ENCODE peak calls at places on chromosomes 6 and 20, in five cellular contexts. H is upper lobe of right lung, X is natural killer cell, F is nephron progenitor cell, E is AG10803. N is an unnamed sample.

GRCh38 chr20:57582432-57583288 is 21.8 kb downstream of the PCK1 start:
- DNase-seq in H (no peak), X (no peak), F (peak), E (no peak), N (peak)

GRCh38 chr20:61948586-61949362 is 116.9 kb downstream of the TAF4 start:
- DNase-seq in H (peak), X (no peak), F (no peak), E (no peak), N (no peak)

GRCh38 chr6:139891471-139891870 is 517.0 kb upstream of the CITED2 start:
- DNase-seq in H (no peak), X (no peak), F (no peak), E (peak), N (no peak)

GRCh38 chr20:18712877-18713276 is 100.7 kb upstream of the SCP2D1 start:
- DNase-seq in H (no peak), X (no peak), F (peak), E (no peak), N (peak)

GRCh38 chr6:21001736-21002135 is 467.5 kb downstream of the CDKAL1 start:
- DNase-seq in H (no peak), X (no peak), F (no peak), E (peak), N (no peak)

GRCh38 chr6:50410577-50410976 is 302.7 kb upstream of the TFAP2D start:
- DNase-seq in H (no peak), X (no peak), F (no peak), E (no peak), N (no peak)

GRCh38 chr6:108526739-108527174 is 34.0 kb upstream of the FOXO3 start:
- DNase-seq in H (no peak), X (no peak), F (no peak), E (peak), N (peak)

GRCh38 chr20:47392015-47392720 is 35.7 kb upstream of the ZMYND8 start:
- DNase-seq in H (no peak), X (no peak), F (no peak), E (peak), N (no peak)

GRCh38 chr6:125151715-125152114 is 1.9 kb upstream of the TPD52L1 start:
- DNase-seq in H (no peak), X (no peak), F (no peak), E (no peak), N (no peak)

GRCh38 chr6:13486679-13487121 is 700 bp downstream of the GFOD1 start:
- DNase-seq in H (peak), X (peak), F (peak), E (peak), N (peak)

GRCh38 chr6:42279966-42280629 is 62.4 kb upstream of the MRPS10 start:
- DNase-seq in H (peak), X (no peak), F (no peak), E (peak), N (no peak)

GRCh38 chr6:53793318-53793975 is 1.4 kb upstream of the LRRC1 start:
- DNase-seq in H (peak), X (no peak), F (peak), E (no peak), N (peak)

GRCh38 chr20:20699144-20699543 is 13.3 kb downstream of the RALGAPA2 start:
- DNase-seq in H (no peak), X (no peak), F (no peak), E (no peak), N (no peak)

GRCh38 chr6:27290065-27290849 is 21.8 kb downstream of the POM121L2 start:
- DNase-seq in H (no peak), X (no peak), F (peak), E (no peak), N (no peak)

GRCh38 chr6:145814501-145815350 is at the start of gene FBXO30:
- DNase-seq in H (peak), X (peak), F (peak), E (peak), N (peak)
- TF ChIP-seq CTCF in H (no peak), X (no peak), F (no peak), E (peak), N (no peak)

GRCh38 chr20:3358676-3359340 is 48.7 kb downstream of the DNAAF9 start:
- DNase-seq in H (no peak), X (no peak), F (no peak), E (no peak), N (no peak)
- TF ChIP-seq CTCF in H (no peak), X (no peak), F (no peak), E (no peak), N (no peak)

GRCh38 chr6:158518196-158519127 is 41.4 kb upstream of the TMEM181 start:
- DNase-seq in H (no peak), X (no peak), F (peak), E (peak), N (peak)
- TF ChIP-seq CTCF in H (peak), X (peak), F (peak), E (peak), N (peak)

DNA sequence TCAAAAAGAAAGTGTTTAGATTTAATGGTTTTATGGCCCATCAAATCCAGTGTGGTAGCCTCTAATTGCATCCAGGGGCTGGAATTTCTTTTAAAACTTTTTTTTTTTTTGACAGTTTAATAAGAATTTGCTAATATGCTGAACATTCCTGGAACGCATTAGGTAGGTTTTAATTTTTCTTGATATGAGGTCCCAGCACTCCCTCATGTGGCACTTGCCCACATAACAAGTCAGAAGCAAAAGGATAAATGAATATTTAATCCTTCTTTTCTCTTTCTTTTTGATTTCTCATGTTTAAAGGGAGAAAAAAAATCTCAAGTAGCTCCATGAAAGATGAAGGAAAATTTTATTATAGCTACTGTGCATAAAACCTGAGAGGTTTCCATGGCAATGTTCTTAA is 13.5 kb downstream of the HAO1 start:
- DNase-seq in H (no peak), X (no peak), F (no peak), E (peak), N (no peak)
- TF ChIP-seq CTCF in H (peak), X (no peak), F (peak), E (peak), N (no peak)

DNA sequence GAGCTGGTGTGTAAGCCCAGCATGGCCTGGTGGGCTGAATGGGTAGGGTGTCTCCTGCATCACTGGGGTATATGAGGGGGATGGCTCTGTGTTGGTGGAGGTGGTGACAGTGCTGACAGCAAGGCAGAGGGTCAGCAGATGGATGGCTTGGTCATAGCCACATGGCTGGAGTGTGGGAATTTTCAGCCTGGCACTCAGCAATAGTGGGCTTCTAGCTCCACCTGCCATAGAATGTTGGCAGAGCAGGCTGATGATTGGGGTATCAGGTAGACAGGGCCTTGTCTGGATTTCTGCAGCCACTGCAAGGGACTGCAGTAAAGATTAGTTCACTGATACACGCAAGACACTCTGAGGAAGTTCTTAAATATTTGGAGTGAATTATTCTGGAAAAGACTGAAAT is 137.5 kb upstream of the BACH2 start:
- DNase-seq in H (no peak), X (no peak), F (peak), E (no peak), N (no peak)
- TF ChIP-seq CTCF in H (no peak), X (no peak), F (peak), E (peak), N (no peak)

GRCh38 chr20:14622796-14623195 is 285.4 kb upstream of the FLRT3 start:
- DNase-seq in H (no peak), X (no peak), F (no peak), E (no peak), N (no peak)
- TF ChIP-seq CTCF in H (no peak), X (no peak), F (no peak), E (no peak), N (no peak)

GRCh38 chr6:135675862-135676261 is 175.6 kb upstream of the PDE7B start:
- DNase-seq in H (no peak), X (no peak), F (peak), E (no peak), N (no peak)
- TF ChIP-seq CTCF in H (no peak), X (peak), F (peak), E (no peak), N (peak)

GRCh38 chr20:16475225-16475624 is 98.0 kb downstream of the KIF16B start:
- DNase-seq in H (no peak), X (no peak), F (no peak), E (peak), N (no peak)
- TF ChIP-seq CTCF in H (no peak), X (no peak), F (no peak), E (no peak), N (no peak)

DNA sequence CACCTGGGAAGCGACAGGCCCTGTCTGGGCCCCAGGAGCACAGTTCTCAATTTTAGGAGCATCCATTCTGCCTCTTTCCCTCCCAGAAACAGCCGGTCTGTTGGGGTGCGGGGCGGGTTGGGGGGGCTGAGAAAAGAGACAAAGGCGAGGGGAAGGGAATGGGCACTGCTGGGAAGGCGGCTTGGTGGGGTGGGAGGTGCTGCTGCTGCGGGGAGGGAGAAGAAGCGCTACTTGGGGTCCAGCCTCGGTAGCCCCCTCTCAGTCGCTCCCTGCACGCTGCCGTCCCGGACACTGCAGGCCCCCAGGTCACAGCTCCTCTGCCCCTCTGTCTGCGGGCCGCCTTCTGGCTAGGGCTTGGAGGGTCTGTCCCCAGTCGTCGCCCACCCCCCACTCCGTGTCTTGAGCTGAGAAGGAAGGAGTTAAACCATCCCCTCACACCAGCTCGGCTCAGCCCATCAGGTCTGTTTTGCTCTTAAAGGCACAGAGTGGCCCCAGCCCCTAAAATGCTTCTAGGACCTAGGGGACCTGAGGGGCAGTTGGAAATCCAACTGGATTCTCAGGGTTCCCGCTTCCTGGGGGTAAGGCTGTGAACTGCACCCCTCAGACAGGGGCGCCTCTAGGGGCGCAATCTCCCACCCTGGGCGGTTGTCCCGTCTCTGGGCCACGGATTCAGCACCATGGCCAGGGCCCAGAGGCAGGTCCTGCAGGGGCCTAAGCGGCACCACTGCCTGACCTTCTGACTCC is 740 bp downstream of the GDAP1L1 start:
- DNase-seq in H (no peak), X (peak), F (peak), E (peak), N (peak)
- TF ChIP-seq CTCF in H (peak), X (no peak), F (peak), E (peak), N (peak)